ENCODE peak calls at places on chromosomes 6 and 20, in ten cellular contexts. L, T, H, V, I, N, C, G, O and X are unnamed samples.

GRCh38 chr6:125285936-125286335 is 15.8 kb downstream of the HDDC2 start:
- DNase-seq in L (no peak), T (no peak), H (no peak), V (no peak), I (no peak), N (no peak), C (no peak), G (no peak), O (no peak), X (no peak)

GRCh38 chr20:50270569-50270968 is 79.9 kb downstream of the CEBPB start:
- DNase-seq in L (peak; percentile 48), T (no peak), H (no peak), V (no peak), I (no peak), N (no peak), C (peak; percentile 57), G (no peak), O (no peak), X (no peak)

GRCh38 chr6:43301081-43301870 is 3.2 kb downstream of the SLC22A7 start:
- DNase-seq in L (no peak), T (no peak), H (no peak), V (no peak), I (no peak), N (no peak), C (no peak), G (no peak), O (no peak), X (no peak)

GRCh38 chr20:1418335-1418734 is 25.5 kb upstream of the FKBP1A start:
- DNase-seq in L (no peak), T (no peak), H (no peak), V (no peak), I (peak; percentile 81), N (no peak), C (no peak), G (no peak), O (no peak), X (no peak)

GRCh38 chr6:148884461-148884860 is 137.6 kb downstream of the UST start:
- DNase-seq in L (no peak), T (no peak), H (no peak), V (no peak), I (no peak), N (no peak), C (no peak), G (no peak), O (no peak), X (no peak)

GRCh38 chr6:16136086-16136485 is 7.2 kb downstream of the MYLIP start:
- DNase-seq in L (no peak), T (no peak), H (no peak), V (no peak), I (no peak), N (no peak), C (no peak), G (peak; percentile 50), O (no peak), X (no peak)

GRCh38 chr6:7243188-7243942 is 69.6 kb downstream of the SSR1 start:
- DNase-seq in L (peak; percentile 83), T (peak; percentile 60), H (peak; percentile 54), V (peak; percentile 33), I (peak; percentile 44), N (no peak), C (no peak), G (peak; percentile 22), O (no peak), X (peak; percentile 35)

GRCh38 chr6:132020138-132020551 is 69.0 kb upstream of the CCN2 start:
- DNase-seq in L (peak; percentile 39), T (peak; percentile 12), H (no peak), V (peak; percentile 4), I (no peak), N (no peak), C (no peak), G (no peak), O (peak; percentile 56), X (no peak)

GRCh38 chr6:45422541-45423110 is 44.9 kb upstream of the SUPT3H start:
- DNase-seq in L (peak; percentile 69), T (peak; percentile 28), H (peak; percentile 14), V (peak; percentile 55), I (peak; percentile 57), N (no peak), C (peak; percentile 26), G (peak; percentile 41), O (peak; percentile 63), X (no peak)

GRCh38 chr6:2004888-2005287 is 240.5 kb downstream of the GMDS start:
- DNase-seq in L (no peak), T (no peak), H (no peak), V (no peak), I (no peak), N (no peak), C (no peak), G (no peak), O (no peak), X (no peak)

GRCh38 chr20:2706688-2707352 is 14.2 kb downstream of the EBF4 start:
- DNase-seq in L (no peak), T (peak; percentile 7), H (no peak), V (no peak), I (no peak), N (no peak), C (no peak), G (no peak), O (peak; percentile 29), X (no peak)

GRCh38 chr6:105485456-105485855 is 82.6 kb upstream of the PREP start:
- DNase-seq in L (peak; percentile 85), T (no peak), H (peak; percentile 58), V (no peak), I (no peak), N (no peak), C (peak; percentile 22), G (no peak), O (no peak), X (no peak)

GRCh38 chr6:163008626-163009025 is 280.9 kb downstream of the PACRG start:
- DNase-seq in L (no peak), T (no peak), H (no peak), V (no peak), I (no peak), N (no peak), C (no peak), G (no peak), O (no peak), X (no peak)

GRCh38 chr6:113350521-113350920 is 506.6 kb upstream of the MARCKS start:
- DNase-seq in L (no peak), T (no peak), H (no peak), V (no peak), I (no peak), N (no peak), C (no peak), G (no peak), O (no peak), X (no peak)

GRCh38 chr6:100948381-100949133 is 67.4 kb upstream of the ASCC3 start:
- DNase-seq in L (peak; percentile 45), T (no peak), H (no peak), V (no peak), I (peak; percentile 2), N (no peak), C (no peak), G (no peak), O (no peak), X (no peak)

GRCh38 chr6:145241039-145241438 is 494.3 kb downstream of the EPM2A start:
- DNase-seq in L (peak; percentile 54), T (no peak), H (no peak), V (peak; percentile 78), I (peak; percentile 6), N (no peak), C (no peak), G (no peak), O (no peak), X (no peak)

GRCh38 chr6:89321571-89321970 is 6.5 kb upstream of the GABRR2 start:
- DNase-seq in L (no peak), T (peak; percentile 51), H (no peak), V (no peak), I (no peak), N (peak; percentile 28), C (no peak), G (no peak), O (no peak), X (no peak)

GRCh38 chr6:13470240-13471140 is 16.9 kb downstream of the GFOD1 start:
- DNase-seq in L (no peak), T (no peak), H (no peak), V (no peak), I (no peak), N (no peak), C (no peak), G (no peak), O (no peak), X (no peak)

GRCh38 chr6:44538131-44538835 is 150.8 kb downstream of the CDC5L start:
- DNase-seq in L (no peak), T (no peak), H (no peak), V (no peak), I (no peak), N (no peak), C (no peak), G (no peak), O (peak; percentile 29), X (no peak)

GRCh38 chr6:12283904-12284303 is 6.3 kb upstream of the EDN1 start:
- DNase-seq in L (peak; percentile 8), T (no peak), H (no peak), V (no peak), I (no peak), N (no peak), C (no peak), G (no peak), O (no peak), X (no peak)

GRCh38 chr6:159121387-159121955 is 47.7 kb upstream of the FNDC1 start:
- DNase-seq in L (no peak), T (no peak), H (no peak), V (no peak), I (no peak), N (no peak), C (no peak), G (no peak), O (no peak), X (no peak)

GRCh38 chr20:1674361-1674760 is 16.8 kb upstream of the SIRPG start:
- DNase-seq in L (no peak), T (no peak), H (no peak), V (no peak), I (no peak), N (no peak), C (no peak), G (no peak), O (no peak), X (no peak)

GRCh38 chr6:150118642-150119041 is 24.2 kb upstream of the PPP1R14C start:
- DNase-seq in L (peak; percentile 92), T (no peak), H (peak; percentile 26), V (no peak), I (no peak), N (no peak), C (no peak), G (no peak), O (no peak), X (no peak)

GRCh38 chr20:10033905-10034304 is 882 bp upstream of the ANKEF1 start:
- DNase-seq in L (no peak), T (no peak), H (no peak), V (no peak), I (no peak), N (no peak), C (no peak), G (no peak), O (no peak), X (no peak)